ENCODE peak calls at places on chromosomes 7 and 10, in ten cellular contexts. G is fibroblast of mammary gland, C is heart left ventricle, P is dorsolateral prefrontal cortex, U is progenitor cell of endocrine pancreas, Y is hepatocyte, W is A549, H is pancreas, I is mammary epithelial cell, F is Calu3. L is an unnamed sample.
A peak's percentile ranks its signal among the peaks of the same experiment; 100 is the strongest.

GRCh38 chr7:128082431-128082830 is 51.2 kb upstream of the LRRC4 start:
- DNase-seq in G (no peak), C (peak; percentile 32), P (no peak), U (no peak), Y (no peak), W (no peak), H (no peak), I (no peak), F (no peak), L (no peak)

GRCh38 chr7:103995554-103995953 is 6.1 kb upstream of the RELN start:
- DNase-seq in G (no peak), C (no peak), P (no peak), U (no peak), Y (no peak), W (no peak), H (no peak), I (no peak), F (no peak), L (no peak)

GRCh38 chr7:134480730-134481129 is 21.8 kb upstream of the AKR1B1 start:
- DNase-seq in G (peak; percentile 41), C (no peak), P (no peak), U (no peak), Y (no peak), W (peak; percentile 59), H (peak; percentile 20), I (peak; percentile 36), F (peak; percentile 49), L (no peak)

GRCh38 chr7:4129481-4130122 is 552.5 kb upstream of the FOXK1 start:
- DNase-seq in G (no peak), C (peak; percentile 54), P (peak; percentile 21), U (no peak), Y (no peak), W (no peak), H (peak; percentile 28), I (peak; percentile 8), F (no peak), L (no peak)

GRCh38 chr10:123995461-123996131 is 97.8 kb downstream of the CHST15 start:
- DNase-seq in G (peak; percentile 87), C (peak; percentile 76), P (no peak), U (no peak), Y (peak; percentile 77), W (peak; percentile 79), H (no peak), I (peak; percentile 91), F (peak; percentile 70), L (no peak)

GRCh38 chr10:96703358-96703757 is 17.0 kb downstream of the PIK3AP1 start:
- DNase-seq in G (no peak), C (no peak), P (no peak), U (no peak), Y (no peak), W (no peak), H (no peak), I (no peak), F (no peak), L (no peak)

GRCh38 chr7:37365405-37365804 is 83.3 kb downstream of the ELMO1 start:
- DNase-seq in G (no peak), C (no peak), P (no peak), U (no peak), Y (no peak), W (no peak), H (no peak), I (no peak), F (no peak), L (no peak)

GRCh38 chr7:42720871-42721835 is 190.7 kb downstream of the C7orf25 start:
- DNase-seq in G (no peak), C (no peak), P (no peak), U (no peak), Y (no peak), W (no peak), H (no peak), I (no peak), F (no peak), L (no peak)

GRCh38 chr10:131204406-131205152 is 106.9 kb downstream of the TCERG1L start:
- DNase-seq in G (no peak), C (no peak), P (no peak), U (no peak), Y (no peak), W (no peak), H (peak; percentile 3), I (no peak), F (no peak), L (no peak)

GRCh38 chr10:45532501-45532900 is 140.1 kb downstream of the ZFAND4 start:
- DNase-seq in G (no peak), C (no peak), P (no peak), U (no peak), Y (no peak), W (no peak), H (no peak), I (peak; percentile 9), F (no peak), L (no peak)

GRCh38 chr7:12064716-12065115 is 146.4 kb upstream of the TMEM106B start:
- DNase-seq in G (no peak), C (no peak), P (no peak), U (no peak), Y (no peak), W (no peak), H (no peak), I (no peak), F (no peak), L (no peak)

GRCh38 chr7:4174451-4174850 is 507.6 kb upstream of the FOXK1 start:
- DNase-seq in G (no peak), C (peak; percentile 39), P (no peak), U (no peak), Y (no peak), W (no peak), H (no peak), I (no peak), F (no peak), L (no peak)

GRCh38 chr7:48004598-48004997 is 24.3 kb downstream of the SUN3 start:
- DNase-seq in G (no peak), C (no peak), P (no peak), U (no peak), Y (no peak), W (no peak), H (no peak), I (no peak), F (no peak), L (no peak)

GRCh38 chr7:157136372-157136771 is 2.4 kb upstream of the UBE3C start:
- DNase-seq in G (peak; percentile 89), C (no peak), P (no peak), U (no peak), Y (peak; percentile 50), W (peak; percentile 76), H (no peak), I (peak; percentile 84), F (no peak), L (no peak)

GRCh38 chr7:28466341-28466740 is 54.0 kb downstream of the CREB5 start:
- DNase-seq in G (peak; percentile 69), C (no peak), P (no peak), U (no peak), Y (no peak), W (no peak), H (no peak), I (no peak), F (no peak), L (no peak)
- TF ChIP-seq CTCF in G (no peak), C (no peak), P (no peak), U (no peak), Y (no peak), W (no peak), H (no peak), I (no peak), F (no peak), L (no peak)

DNA sequence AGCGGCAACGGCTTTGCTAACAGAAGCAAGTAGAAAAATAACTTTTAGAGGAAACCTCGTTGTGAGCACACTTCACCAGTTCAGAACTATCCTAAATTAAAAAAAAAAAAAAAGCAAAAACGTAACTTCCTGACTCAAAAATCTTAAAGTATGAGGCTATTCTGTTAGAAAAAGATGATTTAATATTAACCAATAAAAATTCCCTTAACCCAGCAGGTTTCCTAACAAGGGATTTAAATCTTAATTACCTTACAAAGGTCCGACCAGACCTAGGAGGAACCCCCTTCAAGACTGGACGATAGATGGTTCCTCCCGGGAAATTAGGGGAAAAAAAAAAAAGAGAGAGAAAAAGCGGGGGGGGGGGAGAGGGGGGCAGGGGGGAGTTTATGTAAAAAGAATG is 22.9 kb upstream of the CHST3 start:
- DNase-seq in G (no peak), C (no peak), P (no peak), U (no peak), Y (no peak), W (no peak), H (no peak), I (no peak), F (no peak), L (no peak)
- TF ChIP-seq CTCF in G (no peak), C (no peak), P (no peak), U (no peak), Y (no peak), W (no peak), H (no peak), I (no peak), F (no peak), L (no peak)

DNA sequence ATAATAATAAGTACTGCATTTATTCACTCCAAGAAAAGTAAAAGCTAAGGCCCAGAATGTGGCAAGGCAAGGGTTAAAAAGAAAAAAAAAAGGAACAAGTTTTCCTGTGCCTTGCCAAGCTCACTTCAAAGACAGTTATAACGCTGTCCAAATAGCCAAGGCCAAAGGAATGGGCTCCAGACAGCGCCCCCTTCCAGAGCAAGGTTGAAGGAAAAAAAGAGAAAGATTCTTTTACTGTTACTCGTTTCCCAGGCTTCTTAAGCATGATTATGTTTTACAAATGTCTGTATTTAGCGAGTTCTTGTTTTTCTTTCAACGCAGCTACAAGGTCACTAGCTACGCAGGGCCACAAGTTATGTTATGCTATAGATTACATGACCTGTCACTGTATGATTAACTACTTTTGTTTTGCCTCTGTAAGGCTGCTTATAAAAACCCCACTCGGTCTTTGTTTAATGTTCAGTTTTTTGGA is 9.1 kb upstream of the EIF4H start:
- DNase-seq in G (no peak), C (no peak), P (no peak), U (no peak), Y (no peak), W (peak; percentile 48), H (peak; percentile 54), I (no peak), F (no peak), L (no peak)
- TF ChIP-seq CTCF in G (peak; percentile 37), C (peak; percentile 21), P (no peak), U (peak; percentile 49), Y (peak; percentile 49), W (peak; percentile 38), H (peak; percentile 9), I (no peak), F (no peak), L (peak; percentile 4)

GRCh38 chr7:97818066-97818663 is 54.0 kb downstream of the ASNS start:
- DNase-seq in G (no peak), C (no peak), P (no peak), U (no peak), Y (no peak), W (no peak), H (no peak), I (no peak), F (no peak), L (no peak)

DNA sequence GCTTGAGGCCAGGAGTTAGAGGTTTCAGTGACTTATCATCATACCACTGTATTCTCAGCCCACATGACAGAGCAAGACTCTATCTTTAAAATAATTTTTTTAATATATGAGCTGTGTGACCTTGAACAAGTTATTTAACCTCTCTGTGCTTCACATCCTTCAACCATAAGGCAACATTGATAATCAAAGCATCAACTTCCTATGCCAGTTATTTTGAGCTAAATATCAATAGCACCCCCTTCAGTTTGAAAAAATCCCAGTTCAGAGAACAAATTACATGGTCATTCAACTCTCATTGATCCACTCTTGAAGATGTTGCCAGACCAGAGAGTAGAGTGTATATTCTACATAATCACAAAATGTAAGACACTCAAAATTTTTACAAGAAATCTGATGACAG is 53.0 kb downstream of the ASNS start:
- DNase-seq in G (no peak), C (no peak), P (no peak), U (no peak), Y (no peak), W (peak; percentile 7), H (no peak), I (no peak), F (no peak), L (no peak)
- TF ChIP-seq CTCF in G (no peak), C (no peak), P (no peak), U (no peak), Y (peak; percentile 19), W (peak; percentile 9), H (no peak), I (no peak), F (no peak), L (peak; percentile 50)